ENCODE peak calls at places on chromosome 17, in ten cellular contexts. F is ovary, K is Peyer's patch, G is choroid plexus epithelial cell, B is A549, Q is left lung, C is AG09309, E is cardiac fibroblast, H is fibroblast of pulmonary artery, N is Caco-2. A is an unnamed sample.
A peak's percentile ranks its signal among the peaks of the same experiment; 100 is the strongest.

GRCh38 chr17:72311004-72311403 is 190.2 kb downstream of the SOX9 start:
- DNase-seq in F (no peak), E (no peak), G (no peak), H (no peak), N (no peak), Q (no peak), K (no peak), C (no peak), B (no peak), A (peak; percentile 23)

GRCh38 chr17:22221344-22221743 is 529.0 kb downstream of the KCNJ18 start:
- DNase-seq in C (no peak), E (no peak), G (no peak), K (no peak), N (no peak), H (no peak), F (no peak), Q (no peak), B (no peak), A (no peak)

GRCh38 chr17:51319186-51319585 is 58.8 kb downstream of the UTP18 start:
- DNase-seq in N (no peak), B (no peak), H (no peak), E (no peak), K (no peak), G (no peak), F (no peak), Q (no peak), C (no peak), A (no peak)

GRCh38 chr17:42675984-42676423 is 790 bp downstream of the PLEKHH3 start:
- DNase-seq in E (peak; percentile 39), N (peak; percentile 66), C (no peak), G (peak; percentile 56), H (peak; percentile 49), F (peak; percentile 74), Q (peak; percentile 91), K (no peak), B (peak; percentile 47), A (no peak)

GRCh38 chr17:2723505-2723996 is 12.0 kb upstream of the CLUH start:
- DNase-seq in E (no peak), C (no peak), H (no peak), K (no peak), N (peak; percentile 69), F (no peak), B (no peak), Q (peak; percentile 56), G (no peak), A (no peak)

GRCh38 chr17:59712856-59713255 is 5.4 kb downstream of the VMP1 start:
- DNase-seq in N (no peak), G (no peak), F (no peak), B (no peak), C (no peak), Q (no peak), E (no peak), K (no peak), H (no peak), A (no peak)

GRCh38 chr17:67107811-67108210 is 63.5 kb downstream of the CACNG1 start:
- DNase-seq in H (no peak), F (no peak), N (no peak), C (no peak), K (no peak), G (peak; percentile 41), E (no peak), B (no peak), Q (no peak), A (no peak)

GRCh38 chr17:14107889-14108288 is 38.6 kb downstream of the COX10 start:
- DNase-seq in G (peak; percentile 11), Q (no peak), N (no peak), F (no peak), E (peak; percentile 16), B (no peak), K (no peak), H (no peak), C (no peak), A (no peak)

GRCh38 chr17:80203448-80204092 is 16.6 kb downstream of the SGSH start:
- DNase-seq in E (no peak), G (no peak), F (no peak), Q (no peak), K (no peak), C (no peak), H (no peak), B (no peak), N (no peak), A (no peak)

GRCh38 chr17:30035369-30035768 is 81.2 kb upstream of the NSRP1 start:
- DNase-seq in N (no peak), C (no peak), G (no peak), F (no peak), B (no peak), K (no peak), Q (no peak), E (no peak), H (no peak), A (no peak)
- TF ChIP-seq CTCF in N (no peak), C (no peak), G (no peak), F (no peak), B (no peak), K (no peak), Q (no peak), E (no peak), H (no peak), A (no peak)

DNA sequence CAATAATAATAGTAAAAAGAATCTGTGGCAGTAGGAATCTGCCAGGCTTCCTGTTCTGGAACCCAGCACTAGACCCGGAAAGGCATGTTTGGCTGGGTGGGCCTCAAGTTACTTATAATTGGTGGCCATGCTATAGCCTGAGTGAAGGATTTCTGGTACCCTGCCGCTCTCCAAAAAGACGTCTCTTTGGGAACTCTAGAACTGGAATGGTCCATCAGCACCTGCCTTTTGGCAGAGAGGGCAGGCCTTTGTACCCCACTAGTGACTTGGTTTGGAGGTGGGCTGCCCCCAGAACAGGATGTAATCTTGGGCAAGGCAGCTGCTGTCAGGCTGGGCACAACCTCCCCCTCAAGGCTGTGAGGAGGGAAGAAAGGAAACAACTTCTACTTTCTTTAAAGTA is 29.3 kb upstream of the ST6GALNAC1 start:
- DNase-seq in Q (no peak), N (no peak), C (no peak), F (no peak), E (no peak), K (no peak), H (no peak), G (no peak), B (no peak), A (no peak)
- H3K4me3 ChIP-seq in Q (no peak overlapping the region), N (peak overlapping the region; percentile 58), C (no peak overlapping the region), F (no peak overlapping the region), E (no peak overlapping the region), K (no peak overlapping the region), H (no peak overlapping the region), G (no peak overlapping the region), B (no peak overlapping the region), A (no peak overlapping the region)

DNA sequence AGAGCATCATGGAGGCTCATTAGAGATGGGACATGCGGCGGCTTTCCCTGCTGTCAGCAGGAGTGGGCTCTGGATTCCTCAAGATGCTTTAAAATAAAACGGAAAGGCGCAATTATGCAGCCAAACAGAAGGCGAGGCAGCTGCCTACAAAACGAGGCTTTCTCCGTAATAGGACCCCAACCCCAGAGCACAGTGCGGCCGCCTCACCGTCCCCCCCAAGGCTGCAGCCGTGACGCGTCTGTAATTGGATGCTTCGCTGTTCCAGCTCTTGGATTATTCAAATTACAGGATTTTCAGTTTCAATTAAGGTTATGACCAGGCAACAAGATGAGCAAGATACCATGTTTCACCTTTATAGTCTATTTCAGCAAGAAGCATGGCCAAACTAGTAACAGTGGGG is 37.2 kb upstream of the ABR start:
- DNase-seq in Q (no peak), G (no peak), F (no peak), K (no peak), N (no peak), B (no peak), H (no peak), C (no peak), E (no peak), A (no peak)
- TF ChIP-seq CTCF in Q (no peak), G (no peak), F (no peak), K (no peak), N (no peak), B (no peak), H (no peak), C (no peak), E (no peak), A (no peak)

GRCh38 chr17:69643686-69644085 is 229.2 kb downstream of the MAP2K6 start:
- DNase-seq in B (no peak), N (no peak), Q (no peak), C (no peak), H (peak; percentile 29), E (peak; percentile 71), F (no peak), G (peak; percentile 22), K (no peak), A (no peak)
- H3K4me3 ChIP-seq in B (no peak overlapping the region), N (no peak overlapping the region), Q (no peak overlapping the region), C (no peak overlapping the region), H (no peak overlapping the region), E (no peak overlapping the region), F (no peak overlapping the region), G (no peak overlapping the region), K (no peak overlapping the region), A (no peak overlapping the region)

DNA sequence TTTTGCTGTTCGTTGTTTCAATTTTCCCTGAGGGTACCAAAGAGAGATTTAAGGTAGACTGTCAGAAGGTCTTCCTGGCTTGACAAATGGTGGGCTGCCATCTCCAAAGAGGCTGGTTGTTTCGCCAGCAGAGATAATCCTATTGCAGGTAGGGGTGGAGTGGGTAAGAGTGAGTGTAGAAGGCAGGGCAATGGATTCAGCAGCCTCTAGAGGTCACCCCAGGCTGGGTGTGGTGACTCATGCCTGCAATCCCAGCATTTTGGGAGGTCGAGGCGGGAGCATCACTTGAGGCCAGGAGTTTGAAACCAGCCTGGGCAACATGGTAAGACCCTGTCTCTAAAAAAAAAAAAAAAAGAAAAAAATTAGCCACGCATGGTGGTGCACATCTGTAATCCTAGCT is 34.6 kb downstream of the DCAKD start:
- DNase-seq in G (no peak), K (no peak), H (no peak), Q (no peak), B (peak; percentile 50), N (peak; percentile 37), E (no peak), F (no peak), C (no peak), A (no peak)
- TF ChIP-seq CTCF in G (peak; percentile 42), K (no peak), H (peak; percentile 33), Q (no peak), B (peak; percentile 28), N (peak; percentile 56), E (peak; percentile 35), F (no peak), C (peak; percentile 28), A (peak; percentile 46)

DNA sequence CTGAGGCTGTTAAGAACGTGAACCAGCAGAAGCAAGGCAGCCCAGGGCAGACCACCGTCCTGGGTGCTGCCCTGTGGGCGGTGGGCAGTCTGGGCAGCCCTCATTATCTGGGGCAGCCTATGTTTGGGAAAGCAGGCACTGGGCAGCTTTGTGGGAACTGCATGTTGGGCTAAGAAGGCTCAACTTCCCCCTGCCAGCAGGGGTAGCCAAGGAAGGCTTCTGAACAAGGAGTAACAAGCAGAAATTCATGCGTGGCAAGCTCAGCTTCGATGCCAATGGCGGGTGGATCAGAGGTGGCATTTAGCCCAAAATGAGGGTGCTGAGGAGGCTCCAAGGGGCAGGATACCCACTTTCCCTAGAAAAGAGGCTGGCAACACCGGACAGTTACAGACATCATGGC is 42.7 kb upstream of the METRNL start:
- DNase-seq in G (no peak), B (no peak), H (no peak), C (no peak), N (no peak), K (no peak), E (no peak), F (no peak), Q (no peak), A (no peak)
- H3K4me3 ChIP-seq in G (no peak overlapping the region), B (no peak overlapping the region), H (no peak overlapping the region), C (no peak overlapping the region), N (no peak overlapping the region), K (no peak overlapping the region), E (no peak overlapping the region), F (no peak overlapping the region), Q (no peak overlapping the region), A (no peak overlapping the region)

GRCh38 chr17:41653421-41654133 is 29.2 kb upstream of the KRT17 start:
- DNase-seq in K (no peak), H (no peak), N (no peak), E (no peak), G (no peak), F (no peak), Q (no peak), C (no peak), B (no peak), A (no peak)
- TF ChIP-seq CTCF in K (no peak), H (no peak), N (no peak), E (no peak), G (no peak), F (no peak), Q (no peak), C (no peak), B (no peak), A (no peak)